ENCODE peak calls at places on chromosomes 13 and 19, in four cellular contexts. One of them, this sample, is unnamed.

GRCh38 chr13:107553838-107554237 is 661.5 kb downstream of the LIG4 start:
- DNase-seq in cardiac fibroblast: peak; percentile 8
- DNase-seq in EH: no peak
- DNase-seq in gastrocnemius medialis: no peak
- DNase-seq in this sample: no peak

GRCh38 chr19:38685666-38686529 is 38.4 kb downstream of the ACTN4 start:
- DNase-seq in gastrocnemius medialis: no peak
- DNase-seq in cardiac fibroblast: peak; percentile 83
- DNase-seq in EH: peak; percentile 63
- DNase-seq in this sample: no peak

GRCh38 chr13:66506031-66506777 is 723.9 kb downstream of the PCDH9 start:
- DNase-seq in EH: no peak
- DNase-seq in cardiac fibroblast: no peak
- DNase-seq in gastrocnemius medialis: no peak
- DNase-seq in this sample: no peak

GRCh38 chr19:1713170-1713569 is 40.1 kb upstream of the ONECUT3 start:
- DNase-seq in EH: no peak
- DNase-seq in gastrocnemius medialis: no peak
- DNase-seq in cardiac fibroblast: no peak
- DNase-seq in this sample: no peak

GRCh38 chr13:42985312-42986175 is 6.5 kb downstream of the EPSTI1 start:
- DNase-seq in gastrocnemius medialis: peak; percentile 13
- DNase-seq in cardiac fibroblast: peak; percentile 74
- DNase-seq in EH: peak; percentile 41
- DNase-seq in this sample: no peak

GRCh38 chr13:48443442-48444208 is 30.7 kb upstream of the LPAR6 start:
- DNase-seq in gastrocnemius medialis: no peak
- DNase-seq in cardiac fibroblast: no peak
- DNase-seq in EH: no peak
- DNase-seq in this sample: no peak

GRCh38 chr19:8396563-8397203 is 6.5 kb downstream of the RAB11B start:
- DNase-seq in cardiac fibroblast: peak; percentile 64
- DNase-seq in EH: peak; percentile 57
- DNase-seq in gastrocnemius medialis: peak; percentile 54
- DNase-seq in this sample: no peak

GRCh38 chr13:109162248-109163051 is 533.0 kb downstream of the MYO16 start:
- DNase-seq in gastrocnemius medialis: no peak
- DNase-seq in cardiac fibroblast: no peak
- DNase-seq in EH: no peak
- DNase-seq in this sample: no peak

GRCh38 chr19:36972594-36972993 is 56.5 kb downstream of the ZNF568 start:
- DNase-seq in gastrocnemius medialis: no peak
- DNase-seq in cardiac fibroblast: no peak
- DNase-seq in EH: no peak
- DNase-seq in this sample: no peak

GRCh38 chr13:27171244-27171829 is at the start of gene USP12:
- DNase-seq in gastrocnemius medialis: no peak
- DNase-seq in EH: no peak
- DNase-seq in cardiac fibroblast: peak; percentile 36
- DNase-seq in this sample: no peak

GRCh38 chr13:28805193-28805819 is 14.8 kb upstream of the MTUS2 start:
- DNase-seq in gastrocnemius medialis: no peak
- DNase-seq in EH: peak; percentile 13
- DNase-seq in cardiac fibroblast: peak; percentile 12
- DNase-seq in this sample: no peak

GRCh38 chr13:90746230-90746629 is 601.3 kb upstream of the MIR17HG start:
- DNase-seq in gastrocnemius medialis: no peak
- DNase-seq in EH: no peak
- DNase-seq in cardiac fibroblast: no peak
- DNase-seq in this sample: no peak

GRCh38 chr13:92103673-92104296 is 705.4 kb downstream of the GPC5 start:
- DNase-seq in cardiac fibroblast: peak; percentile 35
- DNase-seq in gastrocnemius medialis: no peak
- DNase-seq in EH: no peak
- DNase-seq in this sample: no peak

GRCh38 chr19:11027381-11027780 is 61.9 kb upstream of the LDLR start:
- DNase-seq in cardiac fibroblast: no peak
- DNase-seq in EH: no peak
- DNase-seq in gastrocnemius medialis: no peak
- DNase-seq in this sample: no peak

GRCh38 chr13:40442191-40442590 is 224.2 kb downstream of the FOXO1 start:
- DNase-seq in cardiac fibroblast: peak; percentile 51
- DNase-seq in gastrocnemius medialis: no peak
- DNase-seq in EH: no peak
- DNase-seq in this sample: no peak

GRCh38 chr13:56349866-56350265 is 790.9 kb upstream of the PRR20A start:
- DNase-seq in cardiac fibroblast: no peak
- DNase-seq in EH: no peak
- DNase-seq in gastrocnemius medialis: no peak
- DNase-seq in this sample: no peak

GRCh38 chr19:45402469-45403070 is 2.3 kb downstream of the PPP1R13L start:
- DNase-seq in gastrocnemius medialis: no peak
- DNase-seq in EH: peak; percentile 65
- DNase-seq in cardiac fibroblast: peak; percentile 36
- DNase-seq in this sample: no peak

GRCh38 chr13:45989607-45990006 is 62.9 kb downstream of the ZC3H13 start:
- DNase-seq in EH: peak; percentile 51
- DNase-seq in cardiac fibroblast: peak; percentile 74
- DNase-seq in gastrocnemius medialis: no peak
- DNase-seq in this sample: peak; percentile 41

GRCh38 chr19:4575267-4575793 is 15.8 kb upstream of the SEMA6B start:
- DNase-seq in EH: peak; percentile 94
- DNase-seq in cardiac fibroblast: peak; percentile 100
- DNase-seq in gastrocnemius medialis: peak; percentile 38
- DNase-seq in this sample: peak; percentile 78

GRCh38 chr13:49454388-49455015 is 10.4 kb downstream of the SETDB2 start:
- DNase-seq in gastrocnemius medialis: no peak
- DNase-seq in cardiac fibroblast: peak; percentile 12
- DNase-seq in EH: peak; percentile 75
- DNase-seq in this sample: no peak

GRCh38 chr19:7505682-7506384 is 10.1 kb upstream of the ZNF358 start:
- DNase-seq in gastrocnemius medialis: no peak
- DNase-seq in EH: no peak
- DNase-seq in cardiac fibroblast: no peak
- DNase-seq in this sample: no peak

GRCh38 chr19:39032164-39032918 is at the start of gene FBXO27:
- DNase-seq in EH: no peak
- DNase-seq in cardiac fibroblast: no peak
- DNase-seq in gastrocnemius medialis: no peak
- DNase-seq in this sample: no peak

GRCh38 chr13:42215578-42216421 is 56.2 kb upstream of the AKAP11 start:
- DNase-seq in gastrocnemius medialis: no peak
- DNase-seq in EH: peak; percentile 55
- DNase-seq in cardiac fibroblast: peak; percentile 63
- DNase-seq in this sample: peak; percentile 12

GRCh38 chr19:13027031-13027430 is 31.8 kb downstream of the NFIX start:
- DNase-seq in EH: no peak
- DNase-seq in cardiac fibroblast: no peak
- DNase-seq in gastrocnemius medialis: peak; percentile 27
- DNase-seq in this sample: no peak

GRCh38 chr19:7917292-7918061 is 2.7 kb upstream of the SNAPC2 start:
- DNase-seq in gastrocnemius medialis: no peak
- DNase-seq in EH: peak; percentile 61
- DNase-seq in cardiac fibroblast: peak; percentile 67
- DNase-seq in this sample: no peak

GRCh38 chr19:8517551-8518442 is 3.8 kb upstream of the ZNF414 start:
- DNase-seq in cardiac fibroblast: peak; percentile 84
- DNase-seq in gastrocnemius medialis: no peak
- DNase-seq in EH: peak; percentile 49
- DNase-seq in this sample: no peak

GRCh38 chr19:42290523-42291436 is 11.2 kb upstream of the PRR19 start:
- DNase-seq in EH: peak; percentile 37
- DNase-seq in cardiac fibroblast: no peak
- DNase-seq in gastrocnemius medialis: no peak
- DNase-seq in this sample: no peak

GRCh38 chr13:111531505-111531904 is 211.1 kb downstream of the TEX29 start:
- DNase-seq in EH: no peak
- DNase-seq in gastrocnemius medialis: no peak
- DNase-seq in cardiac fibroblast: peak; percentile 3
- DNase-seq in this sample: no peak